ENCODE peak calls at places on chromosomes 1 and 21, in six cellular contexts. A is NCI-H510A treated with DMSO at 0.1 percent for 48 hours; I is stimulated activated effector memory CD8-positive, alpha-beta T cell treated with anti-CD3 and anti-CD28 coated beads, Interleukin-12 subunit alpha, Interleukin-12 subunit beta, amount 100 ng/mL, for 72 hours; C is mesendoderm; P is EL; U is nephron progenitor cell. T is an unnamed sample.

GRCh38 chr21:39669976-39670671 is 57.4 kb downstream of the B3GALT5 start:
- DNase-seq in U (no peak), A (no peak), I (no peak), P (no peak), C (no peak), T (no peak)

GRCh38 chr1:48105167-48105566 is 108.0 kb upstream of the TRABD2B start:
- DNase-seq in P (no peak), I (no peak), A (no peak), U (no peak), C (peak), T (peak)

GRCh38 chr1:231522038-231522437 is 6.4 kb upstream of the TSNAX start:
- DNase-seq in C (no peak), A (no peak), I (no peak), U (no peak), P (no peak), T (no peak)

GRCh38 chr1:30049748-30050147 is 673.6 kb downstream of the MATN1 start:
- DNase-seq in I (no peak), C (no peak), U (no peak), A (no peak), P (no peak), T (no peak)

GRCh38 chr1:244965182-244965581 is 100.8 kb upstream of the HNRNPU start:
- DNase-seq in A (no peak), I (no peak), P (no peak), U (no peak), C (no peak), T (no peak)

GRCh38 chr1:165903672-165904071 is 76.3 kb downstream of the UCK2 start:
- DNase-seq in U (no peak), C (no peak), A (no peak), I (no peak), P (peak), T (no peak)

GRCh38 chr1:65177457-65177856 is 29.5 kb downstream of the AK4 start:
- DNase-seq in C (peak), A (no peak), I (no peak), P (peak), U (no peak), T (no peak)

GRCh38 chr1:247386695-247387094 is 29.3 kb upstream of the NLRP3 start:
- DNase-seq in P (peak), A (no peak), U (no peak), C (no peak), I (no peak), T (no peak)